ENCODE peak calls at places on chromosomes 1 and 21, in ten cellular contexts. I, V, F, B, G, L, U, M, P and D are unnamed samples.

GRCh38 chr1:184031127-184032107 is 6.1 kb downstream of the COLGALT2 start:
- DNase-seq in I (no peak), V (no peak), F (no peak), B (no peak), G (no peak), L (no peak), U (no peak), M (peak), P (no peak), D (no peak)

GRCh38 chr1:155107309-155108283 is 20.1 kb upstream of the EFNA1 start:
- DNase-seq in I (no peak), V (no peak), F (no peak), B (no peak), G (no peak), L (no peak), U (no peak), M (no peak), P (no peak), D (no peak)

GRCh38 chr1:22416555-22417454 is 34.8 kb upstream of the ZBTB40 start:
- DNase-seq in I (peak), V (peak), F (peak), B (peak), G (peak), L (peak), U (peak), M (no peak), P (peak), D (peak)

GRCh38 chr21:31222142-31222541 is 121.9 kb downstream of the TIAM1 start:
- DNase-seq in I (no peak), V (no peak), F (no peak), B (no peak), G (no peak), L (no peak), U (no peak), M (no peak), P (no peak), D (peak)

GRCh38 chr1:16615253-16616252 is 2.2 kb upstream of the NBPF1 start:
- DNase-seq in I (no peak), V (no peak), F (no peak), B (no peak), G (peak), L (no peak), U (no peak), M (no peak), P (peak), D (no peak)

GRCh38 chr1:52002038-52002917 is 11.8 kb upstream of the RAB3B start:
- DNase-seq in I (peak), V (no peak), F (no peak), B (no peak), G (no peak), L (peak), U (no peak), M (peak), P (no peak), D (peak)

GRCh38 chr1:234845097-234845660 is 235.2 kb upstream of the IRF2BP2 start:
- DNase-seq in I (no peak), V (peak), F (no peak), B (peak), G (no peak), L (no peak), U (no peak), M (no peak), P (no peak), D (no peak)

GRCh38 chr1:239868117-239868516 is 223.6 kb upstream of the FMN2 start:
- DNase-seq in I (no peak), V (no peak), F (no peak), B (no peak), G (no peak), L (no peak), U (no peak), M (no peak), P (no peak), D (no peak)

GRCh38 chr1:203184467-203184866 is 2.0 kb downstream of the CHI3L1 start:
- DNase-seq in I (no peak), V (no peak), F (no peak), B (no peak), G (no peak), L (no peak), U (no peak), M (no peak), P (no peak), D (no peak)

GRCh38 chr1:225554216-225554812 is 98.6 kb downstream of the ENAH start:
- DNase-seq in I (no peak), V (no peak), F (no peak), B (no peak), G (no peak), L (no peak), U (no peak), M (no peak), P (no peak), D (peak)

GRCh38 chr1:239630767-239631166 is 244.4 kb downstream of the CHRM3 start:
- DNase-seq in I (no peak), V (no peak), F (no peak), B (no peak), G (no peak), L (peak), U (no peak), M (no peak), P (no peak), D (no peak)

GRCh38 chr1:7249516-7249915 is 464.3 kb downstream of the CAMTA1 start:
- DNase-seq in I (no peak), V (no peak), F (no peak), B (no peak), G (no peak), L (no peak), U (no peak), M (no peak), P (no peak), D (no peak)

GRCh38 chr1:110647254-110647891 is 27.4 kb downstream of the KCNA3 start:
- DNase-seq in I (no peak), V (no peak), F (no peak), B (no peak), G (no peak), L (no peak), U (no peak), M (peak), P (no peak), D (no peak)

GRCh38 chr1:83998599-83999315 is at the start of gene TTLL7:
- DNase-seq in I (no peak), V (peak), F (peak), B (peak), G (peak), L (peak), U (peak), M (no peak), P (peak), D (peak)

GRCh38 chr1:98677288-98677687 is 15.8 kb downstream of the SNX7 start:
- DNase-seq in I (no peak), V (no peak), F (no peak), B (no peak), G (no peak), L (no peak), U (no peak), M (no peak), P (no peak), D (no peak)

GRCh38 chr21:29084372-29084771 is 10.9 kb upstream of the CCT8 start:
- DNase-seq in I (no peak), V (no peak), F (no peak), B (no peak), G (no peak), L (no peak), U (no peak), M (no peak), P (no peak), D (no peak)